ENCODE peak calls at places on chromosome 21, in seven cellular contexts. U, P, V, Z, E, J and L are unnamed samples.

GRCh38 chr21:35046880-35047229 is 2.2 kb downstream of the RUNX1 start:
- DNase-seq in U (no peak), P (no peak), V (no peak), Z (no peak), E (no peak), J (no peak), L (no peak)

GRCh38 chr21:17231771-17232170 is 281.1 kb upstream of the CXADR start:
- DNase-seq in U (no peak), P (no peak), V (no peak), Z (no peak), E (no peak), J (no peak), L (no peak)

GRCh38 chr21:38619865-38620513 is 121.7 kb upstream of the ERG start:
- DNase-seq in U (no peak), P (no peak), V (no peak), Z (no peak), E (no peak), J (no peak), L (peak; percentile 22)

GRCh38 chr21:28932717-28933116 is 60.0 kb downstream of the LTN1 start:
- DNase-seq in U (no peak), P (no peak), V (no peak), Z (no peak), E (no peak), J (no peak), L (no peak)

GRCh38 chr21:46560568-46561447 is 44.1 kb downstream of the S100B start:
- DNase-seq in U (no peak), P (no peak), V (no peak), Z (no peak), E (no peak), J (peak; percentile 18), L (no peak)

GRCh38 chr21:42509239-42509638 is 4.4 kb upstream of the SLC37A1 start:
- DNase-seq in U (no peak), P (no peak), V (no peak), Z (no peak), E (peak; percentile 15), J (no peak), L (no peak)

GRCh38 chr21:26138615-26139257 is 31.8 kb downstream of the APP start:
- DNase-seq in U (peak; percentile 36), P (no peak), V (no peak), Z (no peak), E (no peak), J (no peak), L (no peak)

GRCh38 chr21:21612446-21612845 is 614.2 kb downstream of the NCAM2 start:
- DNase-seq in U (no peak), P (no peak), V (peak; percentile 92), Z (no peak), E (peak; percentile 47), J (no peak), L (no peak)

GRCh38 chr21:42193131-42193671 is 25.7 kb upstream of the ABCG1 start:
- DNase-seq in U (no peak), P (no peak), V (no peak), Z (no peak), E (peak; percentile 27), J (no peak), L (no peak)

GRCh38 chr21:33334191-33334590 is 9.4 kb downstream of the IFNAR1 start:
- DNase-seq in U (no peak), P (no peak), V (no peak), Z (no peak), E (no peak), J (no peak), L (no peak)

GRCh38 chr21:33327792-33328433 is 3.1 kb downstream of the IFNAR1 start:
- DNase-seq in U (no peak), P (no peak), V (no peak), Z (no peak), E (no peak), J (no peak), L (no peak)

GRCh38 chr21:33334824-33335223 is 10.1 kb downstream of the IFNAR1 start:
- DNase-seq in U (no peak), P (no peak), V (no peak), Z (no peak), E (no peak), J (no peak), L (no peak)

GRCh38 chr21:33330726-33331125 is 6.0 kb downstream of the IFNAR1 start:
- DNase-seq in U (peak; percentile 13), P (no peak), V (no peak), Z (no peak), E (no peak), J (no peak), L (no peak)

DNA sequence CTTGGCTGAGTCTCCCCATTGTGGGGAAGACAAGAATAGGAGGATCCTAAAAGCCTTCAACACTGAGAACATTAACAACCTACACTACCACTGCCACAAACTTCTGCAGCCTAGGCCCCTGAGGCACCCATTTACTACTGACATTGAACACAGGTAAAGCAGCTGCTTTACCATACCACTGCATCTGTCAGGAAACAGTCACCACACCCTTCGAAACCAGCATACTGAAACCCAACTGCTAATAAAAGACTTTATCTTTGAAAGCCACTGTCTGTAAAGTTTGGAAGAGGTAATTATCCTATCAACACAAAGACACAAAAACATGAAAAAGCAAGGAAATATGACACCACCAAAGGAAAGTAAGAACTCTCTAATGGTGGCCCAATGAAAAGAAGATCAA is 7.4 kb downstream of the IFNAR1 start:
- DNase-seq in U (no peak), P (no peak), V (no peak), Z (no peak), E (no peak), J (no peak), L (no peak)
- TF ChIP-seq POLR2A in U (no peak), P (no peak), V (no peak), Z (no peak), E (no peak), J (no peak), L (no peak)

GRCh38 chr21:36734367-36735200 is 35.7 kb downstream of the SIM2 start:
- DNase-seq in U (no peak), P (no peak), V (no peak), Z (no peak), E (no peak), J (peak; percentile 14), L (no peak)

GRCh38 chr21:36733857-36734256 is 34.9 kb downstream of the SIM2 start:
- DNase-seq in U (no peak), P (no peak), V (no peak), Z (no peak), E (no peak), J (peak; percentile 13), L (no peak)

GRCh38 chr21:36735724-36736310 is 36.9 kb downstream of the SIM2 start:
- DNase-seq in U (no peak), P (no peak), V (no peak), Z (no peak), E (no peak), J (peak; percentile 24), L (no peak)

GRCh38 chr21:36732761-36733160 is 33.8 kb downstream of the SIM2 start:
- DNase-seq in U (no peak), P (no peak), V (no peak), Z (no peak), E (no peak), J (peak; percentile 17), L (no peak)

DNA sequence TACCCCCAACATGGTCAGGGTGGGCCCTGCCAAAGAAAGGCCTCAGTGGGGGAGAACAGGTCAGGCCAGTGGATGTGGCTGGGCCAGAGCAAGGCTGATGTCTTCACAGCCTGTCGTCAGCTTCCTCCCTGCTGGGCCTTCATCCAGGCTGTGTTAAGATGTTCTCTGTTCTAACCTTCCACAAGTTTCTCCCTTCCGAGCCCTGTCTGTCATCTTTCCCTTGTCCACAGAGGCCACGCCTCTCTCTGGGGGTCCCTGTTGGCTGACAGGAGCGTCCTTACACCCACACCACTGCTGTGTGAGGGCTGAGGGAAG is 36.2 kb downstream of the SIM2 start:
- DNase-seq in U (no peak), P (no peak), V (no peak), Z (no peak), E (no peak), J (no peak), L (no peak)
- H3K4me3 ChIP-seq in U (no peak overlapping the region), P (no peak overlapping the region), V (no peak overlapping the region), Z (no peak overlapping the region), E (no peak overlapping the region), J (no peak overlapping the region), L (no peak overlapping the region)

GRCh38 chr21:31873696-31874599 is 1.1 kb downstream of the HUNK start:
- DNase-seq in U (peak; percentile 68), P (peak; percentile 77), V (peak; percentile 33), Z (no peak), E (no peak), J (peak; percentile 51), L (peak; percentile 32)
- H3K36me3 ChIP-seq in U (no peaks in the 10 kb centered on the region), P (no peaks in the 10 kb centered on the region), V (no peaks in the 10 kb centered on the region), Z (no peaks in the 10 kb centered on the region), E (no peaks in the 10 kb centered on the region), J (no peaks in the 10 kb centered on the region), L (no peaks in the 10 kb centered on the region)

DNA sequence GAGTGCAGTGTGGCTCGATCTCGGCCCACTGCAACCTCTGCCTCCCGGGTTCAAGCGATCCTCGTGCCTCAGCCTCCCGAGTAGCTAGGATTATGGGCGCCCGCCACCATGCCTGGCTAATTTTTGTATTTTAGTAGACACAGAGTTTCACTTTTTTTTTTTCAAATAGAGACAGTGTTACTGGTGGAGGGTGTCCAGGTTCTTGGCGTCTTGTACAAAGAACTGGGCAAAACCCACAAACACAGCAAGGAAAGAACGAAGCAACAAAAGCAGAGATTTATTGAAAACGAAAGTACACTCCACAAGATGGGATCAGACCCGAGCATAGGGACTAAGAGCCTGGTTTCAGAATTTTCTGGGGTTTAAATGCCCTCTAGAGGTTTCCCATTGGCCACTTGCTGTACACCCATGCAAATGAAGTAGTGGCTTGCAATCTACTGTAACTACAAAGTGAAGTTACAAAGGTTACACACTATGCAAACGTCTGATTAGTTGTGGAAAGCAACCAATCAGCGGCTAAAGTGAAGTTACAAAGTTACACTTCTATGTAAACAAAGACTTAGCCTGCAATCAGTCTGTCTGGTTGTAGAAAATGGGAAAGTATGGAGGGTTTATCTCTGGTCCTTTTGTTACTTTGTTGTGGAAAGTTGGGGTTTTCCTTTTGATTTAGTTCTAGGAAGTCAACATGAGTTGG is 199.1 kb downstream of the DYRK1A start:
- DNase-seq in U (no peak), P (no peak), V (peak; percentile 37), Z (no peak), E (no peak), J (no peak), L (no peak)
- TF ChIP-seq POLR2A in U (no peak), P (no peak), V (no peak), Z (no peak), E (no peak), J (no peak), L (no peak)

GRCh38 chr21:43889055-43889454 is 24.0 kb downstream of the AGPAT3 start:
- DNase-seq in U (no peak), P (no peak), V (no peak), Z (no peak), E (no peak), J (no peak), L (no peak)
- H3K4me3 ChIP-seq in U (no peak overlapping the region), P (no peak overlapping the region), V (no peak overlapping the region), Z (no peak overlapping the region), E (no peak overlapping the region), J (no peak overlapping the region), L (no peak overlapping the region)

GRCh38 chr21:45281411-45282282 is 6.0 kb downstream of the POFUT2 start:
- DNase-seq in U (peak; percentile 6), P (peak; percentile 58), V (no peak), Z (peak; percentile 10), E (no peak), J (peak; percentile 17), L (no peak)
- H3K36me3 ChIP-seq in U (no peaks in the 10 kb centered on the region), P (peaks cover 90% of the 10 kb centered on the region), V (peaks cover 84% of the 10 kb centered on the region), Z (no peaks in the 10 kb centered on the region), E (peaks cover 64% of the 10 kb centered on the region), J (peaks cover 71% of the 10 kb centered on the region), L (peaks cover 32% of the 10 kb centered on the region)